ENCODE peak calls at places on chromosomes 1 and 21, in five cellular contexts. I, Q, A, V and D are unnamed samples.

GRCh38 chr1:65812065-65812464 is 19.4 kb downstream of the PDE4B start:
- DNase-seq in I (no peak), Q (no peak), A (peak; percentile 39), V (peak; percentile 53), D (peak; percentile 16)

GRCh38 chr1:15758537-15758936 is at the start of gene FBLIM1:
- DNase-seq in I (peak; percentile 74), V (no peak), Q (no peak), A (no peak), D (no peak)

GRCh38 chr1:172960454-172961208 is 90.1 kb downstream of the TNFSF18 start:
- DNase-seq in A (peak; percentile 49), V (no peak), Q (peak; percentile 80), I (no peak), D (no peak)

GRCh38 chr1:52636701-52637695 is 4.0 kb downstream of the SHISAL2A start:
- DNase-seq in A (peak; percentile 54), I (no peak), V (peak; percentile 62), Q (no peak), D (no peak)

GRCh38 chr1:52904590-52905375 is 16.8 kb downstream of the ECHDC2 start:
- DNase-seq in A (no peak), V (no peak), I (no peak), Q (peak; percentile 29), D (no peak)

GRCh38 chr1:61491497-61491896 is 233.4 kb downstream of the TM2D1 start:
- DNase-seq in A (no peak), I (no peak), Q (no peak), V (no peak), D (no peak)

GRCh38 chr1:226682841-226683800 is 56.0 kb downstream of the ITPKB start:
- DNase-seq in Q (no peak), I (no peak), V (no peak), A (no peak), D (no peak)

GRCh38 chr1:203306970-203307541 is 1.7 kb downstream of the BTG2 start:
- DNase-seq in Q (peak; percentile 48), A (peak; percentile 64), I (peak; percentile 69), V (peak; percentile 48), D (no peak)

GRCh38 chr1:19384113-19384512 is 72.0 kb downstream of the SLC66A1 start:
- DNase-seq in V (no peak), Q (no peak), A (peak; percentile 58), I (peak; percentile 71), D (no peak)

GRCh38 chr1:24900486-24900849 is 29.6 kb downstream of the RUNX3 start:
- DNase-seq in A (peak; percentile 6), I (no peak), V (peak; percentile 17), Q (peak; percentile 17), D (no peak)

GRCh38 chr1:192831706-192832355 is 23.0 kb downstream of the RGS2 start:
- DNase-seq in I (no peak), Q (no peak), A (no peak), V (no peak), D (no peak)

GRCh38 chr1:152546704-152547103 is 19.9 kb downstream of the LCE3E start:
- DNase-seq in A (no peak), Q (no peak), I (no peak), V (no peak), D (no peak)

GRCh38 chr1:232853994-232854532 is 48.8 kb downstream of the MAP10 start:
- DNase-seq in A (no peak), Q (no peak), V (no peak), I (no peak), D (no peak)

GRCh38 chr1:116067564-116067887 is 43.7 kb upstream of the MAB21L3 start:
- DNase-seq in A (no peak), Q (no peak), I (no peak), V (no peak), D (peak; percentile 45)

GRCh38 chr1:184557423-184558347 is 170.9 kb downstream of the C1orf21 start:
- DNase-seq in I (no peak), V (no peak), Q (no peak), A (no peak), D (no peak)

GRCh38 chr1:117632269-117633067 is 26.6 kb downstream of the TENT5C start:
- DNase-seq in Q (peak; percentile 82), A (peak; percentile 61), I (no peak), V (peak; percentile 59), D (no peak)

GRCh38 chr1:29240400-29240837 is 4.1 kb downstream of the PTPRU start:
- DNase-seq in Q (no peak), A (no peak), V (no peak), I (no peak), D (no peak)

GRCh38 chr21:42568834-42569731 is 55.4 kb downstream of the SLC37A1 start:
- DNase-seq in A (peak; percentile 6), V (peak; percentile 67), Q (peak; percentile 28), I (peak; percentile 30), D (no peak)

GRCh38 chr1:41641483-41641829 is 157.0 kb upstream of the EDN2 start:
- DNase-seq in I (no peak), V (no peak), Q (no peak), A (no peak), D (no peak)

GRCh38 chr1:244548558-244549115 is 87.6 kb downstream of the CATSPERE start:
- DNase-seq in Q (no peak), I (no peak), V (no peak), A (no peak), D (no peak)

GRCh38 chr1:230085178-230085515 is 18.1 kb downstream of the GALNT2 start:
- DNase-seq in V (no peak), A (no peak), I (no peak), Q (no peak), D (no peak)

GRCh38 chr1:230081751-230082150 is 14.7 kb downstream of the GALNT2 start:
- DNase-seq in I (no peak), V (no peak), A (no peak), Q (no peak), D (no peak)

GRCh38 chr1:230084408-230085177 is 17.6 kb downstream of the GALNT2 start:
- DNase-seq in A (peak; percentile 23), Q (peak; percentile 34), I (peak; percentile 60), V (peak; percentile 68), D (peak; percentile 53)

GRCh38 chr1:230083746-230084407 is 16.8 kb downstream of the GALNT2 start:
- DNase-seq in A (no peak), I (no peak), Q (no peak), V (no peak), D (no peak)

DNA sequence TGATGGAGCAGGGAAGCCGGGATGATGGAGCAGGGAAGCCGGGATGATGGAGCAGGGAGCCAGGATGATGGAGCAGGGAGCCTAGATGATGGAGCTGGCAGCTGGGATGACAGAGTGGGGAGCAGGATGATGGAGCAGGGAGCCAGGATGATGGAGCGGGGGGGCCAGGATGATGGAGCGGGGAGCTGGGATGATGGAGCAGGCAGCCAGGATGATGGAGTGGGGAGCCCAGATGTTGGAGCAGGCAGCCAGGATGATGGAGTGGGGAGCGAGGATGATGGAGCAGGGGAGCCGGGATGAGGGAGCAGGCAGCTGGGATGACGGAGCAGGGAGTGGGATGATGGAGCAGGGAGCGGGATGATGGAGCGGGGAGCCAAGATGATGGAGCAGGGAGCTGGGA is 16.0 kb downstream of the GALNT2 start:
- DNase-seq in A (no peak), V (no peak), I (no peak), Q (no peak), D (no peak)
- H3K27ac ChIP-seq in A (no peak overlapping the region), V (no peak overlapping the region), I (no peak overlapping the region), Q (peak overlapping the region; percentile 85), D (no peak overlapping the region)

GRCh38 chr1:159443063-159443750 is 3.7 kb downstream of the OR10J1 start:
- DNase-seq in I (no peak), Q (no peak), A (no peak), V (no peak), D (no peak)

GRCh38 chr1:159442428-159442827 is 2.9 kb downstream of the OR10J1 start:
- DNase-seq in A (no peak), I (no peak), Q (no peak), V (no peak), D (no peak)

GRCh38 chr1:159441360-159441759 is 1.8 kb downstream of the OR10J1 start:
- DNase-seq in I (no peak), A (no peak), Q (no peak), V (no peak), D (no peak)

GRCh38 chr1:159436469-159436868 is 3.1 kb upstream of the OR10J1 start:
- DNase-seq in Q (no peak), I (no peak), A (no peak), V (no peak), D (no peak)

GRCh38 chr1:159439422-159439821 is at the start of gene OR10J1:
- DNase-seq in I (no peak), V (no peak), A (no peak), Q (no peak), D (no peak)
- H3K27me3 ChIP-seq in I (no peaks in the 10 kb centered on the region), V (no peaks in the 10 kb centered on the region), A (no peaks in the 10 kb centered on the region), Q (no peaks in the 10 kb centered on the region), D (no peaks in the 10 kb centered on the region)

GRCh38 chr1:78370356-78370755 is 120.4 kb upstream of the PTGFR start:
- DNase-seq in I (no peak), A (no peak), Q (no peak), V (peak; percentile 20), D (no peak)
- TF ChIP-seq EP300 in I (no peak), A (no peak), Q (no peak), V (no peak), D (no peak)

GRCh38 chr1:12620142-12620865 is 2.3 kb upstream of the DHRS3 start:
- DNase-seq in V (no peak), Q (no peak), I (no peak), A (no peak), D (no peak)
- H3K27ac ChIP-seq in V (peak overlapping the region; percentile 95), Q (peak overlapping the region; percentile 95), I (no peak overlapping the region), A (peak overlapping the region; percentile 94), D (peak overlapping the region; percentile 91)

DNA sequence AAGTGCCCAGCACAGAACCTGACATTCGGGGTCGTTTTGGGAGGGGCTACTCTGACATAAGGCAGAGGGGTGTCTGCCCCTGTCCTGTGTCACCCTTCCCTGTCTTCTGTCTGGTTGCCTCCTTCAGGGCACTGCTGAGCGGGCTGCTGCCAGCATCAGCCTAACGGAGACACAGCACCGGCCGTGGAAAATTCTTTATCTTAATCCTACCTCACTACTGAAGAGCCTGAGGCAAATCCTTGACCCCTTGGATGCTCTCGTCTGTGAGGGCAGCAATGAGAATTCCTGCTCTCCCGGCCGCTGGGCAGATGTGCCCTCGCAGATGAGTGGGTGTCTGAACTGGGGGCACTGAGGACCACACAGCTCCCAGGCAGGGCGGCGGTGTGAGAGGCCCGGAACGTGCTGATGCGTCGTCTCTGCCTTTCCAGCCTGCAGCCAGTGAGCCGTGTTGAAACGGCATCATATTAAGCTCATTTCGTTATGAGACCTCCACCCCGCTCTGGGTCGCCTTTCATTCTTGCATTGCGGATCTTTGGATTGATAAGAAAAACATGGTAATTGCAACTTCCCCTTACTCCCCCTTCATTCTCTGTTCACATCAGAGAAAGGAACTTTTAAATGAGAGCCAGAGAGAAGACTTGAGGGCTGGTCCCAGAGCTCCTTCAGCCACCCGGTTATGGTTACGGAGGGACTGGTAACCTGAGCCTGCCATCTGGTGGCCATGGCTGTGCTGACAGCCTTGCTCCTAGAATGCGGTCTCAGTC is 271.3 kb downstream of the TRABD2B start:
- DNase-seq in A (peak; percentile 90), V (peak; percentile 71), I (peak; percentile 70), Q (peak; percentile 80), D (peak; percentile 72)
- H3K27me3 ChIP-seq in A (peaks cover 15% of the 10 kb centered on the region), V (peaks cover 11% of the 10 kb centered on the region), I (no peaks in the 10 kb centered on the region), Q (peaks cover 36% of the 10 kb centered on the region), D (peaks cover 34% of the 10 kb centered on the region)